ENCODE peak calls at places on chromosomes 11 and 22, in eight cellular contexts. O is activated CD8-positive, alpha-beta memory T cell treated with anti-CD3 and anti-CD28 coated beads for 24 hours; B is HCT116; F is germinal center; X is CD14-positive monocyte; L is ovary; N is endodermal cell; P is endothelial cell. R is an unnamed sample.
A peak's percentile ranks its signal among the peaks of the same experiment; 100 is the strongest.

GRCh38 chr11:12433571-12434061 is 56.2 kb downstream of the PARVA start:
- DNase-seq in O (no peak), B (no peak), F (no peak), X (no peak), L (no peak), N (peak; percentile 26), P (no peak), R (no peak)

GRCh38 chr11:19444231-19444630 is 203.5 kb upstream of the E2F8 start:
- DNase-seq in O (no peak), B (no peak), F (no peak), X (no peak), L (no peak), N (no peak), P (no peak), R (no peak)

GRCh38 chr22:42856179-42856864 is 751 bp downstream of the ARFGAP3 start:
- DNase-seq in O (peak; percentile 67), B (no peak), F (no peak), X (peak; percentile 79), L (peak; percentile 69), N (no peak), P (no peak), R (peak; percentile 31)

GRCh38 chr11:2399488-2400068 is 972 bp upstream of the TSSC4 start:
- DNase-seq in O (no peak), B (no peak), F (no peak), X (no peak), L (no peak), N (no peak), P (peak; percentile 45), R (peak; percentile 40)

GRCh38 chr11:102071497-102072472 is 24.5 kb downstream of the CFAP300 start:
- DNase-seq in O (no peak), B (no peak), F (no peak), X (no peak), L (no peak), N (no peak), P (no peak), R (no peak)

GRCh38 chr11:17839973-17840611 is 105.5 kb downstream of the KCNC1 start:
- DNase-seq in O (no peak), B (no peak), F (no peak), X (no peak), L (no peak), N (no peak), P (no peak), R (no peak)

GRCh38 chr11:118618115-118618990 is 10.9 kb downstream of the PHLDB1 start:
- DNase-seq in O (no peak), B (no peak), F (no peak), X (no peak), L (peak; percentile 84), N (peak; percentile 55), P (no peak), R (no peak)

GRCh38 chr11:102359372-102359771 is 12.4 kb downstream of the BIRC2 start:
- DNase-seq in O (no peak), B (no peak), F (no peak), X (no peak), L (no peak), N (no peak), P (no peak), R (no peak)

GRCh38 chr22:50445880-50446707 is 28.7 kb downstream of the SBF1 start:
- DNase-seq in O (no peak), B (no peak), F (no peak), X (no peak), L (no peak), N (no peak), P (no peak), R (no peak)

GRCh38 chr22:40671796-40672360 is 7.4 kb upstream of the MCHR1 start:
- DNase-seq in O (no peak), B (no peak), F (no peak), X (no peak), L (no peak), N (no peak), P (no peak), R (no peak)

GRCh38 chr11:11836676-11837231 is 5.0 kb upstream of the USP47 start:
- DNase-seq in O (no peak), B (no peak), F (no peak), X (no peak), L (no peak), N (no peak), P (no peak), R (no peak)

GRCh38 chr11:113847580-113847979 is 27.8 kb downstream of the USP28 start:
- DNase-seq in O (no peak), B (no peak), F (no peak), X (no peak), L (no peak), N (no peak), P (no peak), R (no peak)

GRCh38 chr11:10646005-10646404 is 47.5 kb downstream of the IRAG1 start:
- DNase-seq in O (no peak), B (no peak), F (no peak), X (no peak), L (no peak), N (no peak), P (no peak), R (no peak)

GRCh38 chr11:88303037-88303436 is 34.5 kb downstream of the CTSC start:
- DNase-seq in O (no peak), B (no peak), F (no peak), X (no peak), L (no peak), N (no peak), P (no peak), R (no peak)

GRCh38 chr11:69949327-69949726 is 128.8 kb upstream of the ANO1 start:
- DNase-seq in O (no peak), B (peak; percentile 97), F (no peak), X (no peak), L (no peak), N (peak; percentile 87), P (no peak), R (no peak)

GRCh38 chr11:18457435-18457834 is 1.8 kb downstream of the LDHAL6A start:
- DNase-seq in O (no peak), B (peak; percentile 32), F (no peak), X (no peak), L (no peak), N (no peak), P (no peak), R (no peak)

GRCh38 chr22:45830531-45831245 is 146.3 kb downstream of the WNT7B start:
- DNase-seq in O (no peak), B (no peak), F (no peak), X (no peak), L (no peak), N (no peak), P (no peak), R (no peak)

GRCh38 chr11:36356201-36356600 is 60.1 kb downstream of the PRR5L start:
- DNase-seq in O (no peak), B (no peak), F (peak; percentile 73), X (peak; percentile 55), L (no peak), N (no peak), P (no peak), R (no peak)

GRCh38 chr11:65426839-65427690 is 4.5 kb downstream of the NEAT1 start:
- DNase-seq in O (peak; percentile 77), B (peak; percentile 61), F (no peak), X (peak; percentile 47), L (peak; percentile 65), N (peak; percentile 72), P (no peak), R (no peak)

GRCh38 chr11:74257934-74258553 is 53.4 kb downstream of the P4HA3 start:
- DNase-seq in O (no peak), B (no peak), F (no peak), X (no peak), L (peak; percentile 77), N (no peak), P (no peak), R (no peak)

GRCh38 chr22:43275545-43275981 is 67.6 kb downstream of the SCUBE1 start:
- DNase-seq in O (no peak), B (peak; percentile 56), F (no peak), X (no peak), L (no peak), N (peak; percentile 83), P (peak; percentile 62), R (no peak)

GRCh38 chr22:50209893-50210292 is 9.1 kb downstream of the SELENOO start:
- DNase-seq in O (peak; percentile 86), B (no peak), F (peak; percentile 76), X (no peak), L (peak; percentile 83), N (peak; percentile 79), P (peak; percentile 69), R (peak; percentile 65)

GRCh38 chr11:60740573-60740972 is 16.1 kb downstream of the MS4A18 start:
- DNase-seq in O (no peak), B (no peak), F (no peak), X (no peak), L (no peak), N (no peak), P (no peak), R (no peak)

GRCh38 chr11:92870241-92870826 is 99.1 kb upstream of the MTNR1B start:
- DNase-seq in O (no peak), B (no peak), F (no peak), X (no peak), L (no peak), N (no peak), P (no peak), R (no peak)

GRCh38 chr22:26599505-26599904 is 9.6 kb upstream of the TPST2 start:
- DNase-seq in O (no peak), B (no peak), F (no peak), X (no peak), L (no peak), N (no peak), P (no peak), R (no peak)

GRCh38 chr11:19785265-19785664 is 72.6 kb downstream of the NAV2 start:
- DNase-seq in O (no peak), B (no peak), F (no peak), X (no peak), L (no peak), N (no peak), P (no peak), R (no peak)

GRCh38 chr11:5622802-5623201 is 2.0 kb upstream of the TRIM34 start:
- DNase-seq in O (no peak), B (no peak), F (no peak), X (no peak), L (no peak), N (no peak), P (no peak), R (no peak)

GRCh38 chr11:2142762-2143202 is 3.6 kb upstream of the IGF2 start:
- DNase-seq in O (peak; percentile 76), B (no peak), F (no peak), X (no peak), L (no peak), N (no peak), P (no peak), R (no peak)